ENCODE peak calls at places on chromosomes 1 and 21, in six cellular contexts. O, H, I, G, F and J are unnamed samples.

GRCh38 chr1:36350659-36351171 is 27.3 kb upstream of the EVA1B start:
- DNase-seq in O (peak), H (no peak), I (peak), G (no peak), F (no peak), J (no peak)

GRCh38 chr1:98794196-98794886 is 132.8 kb downstream of the SNX7 start:
- DNase-seq in O (peak), H (peak), I (peak), G (no peak), F (peak), J (peak)

GRCh38 chr1:94660994-94661393 is 119.4 kb upstream of the F3 start:
- DNase-seq in O (peak), H (no peak), I (peak), G (no peak), F (no peak), J (no peak)

GRCh38 chr1:42456754-42457089 is 379 bp downstream of the PPCS start:
- DNase-seq in O (peak), H (peak), I (peak), G (peak), F (peak), J (peak)

GRCh38 chr1:226001852-226002666 is 2.9 kb upstream of the SDE2 start:
- DNase-seq in O (no peak), H (peak), I (peak), G (peak), F (peak), J (peak)

GRCh38 chr1:61244114-61244513 is 161.8 kb downstream of the NFIA start:
- DNase-seq in O (peak), H (no peak), I (peak), G (no peak), F (no peak), J (no peak)

GRCh38 chr1:7301346-7301993 is 469.6 kb upstream of the VAMP3 start:
- DNase-seq in O (peak), H (no peak), I (peak), G (no peak), F (no peak), J (no peak)

GRCh38 chr1:4485398-4485797 is 169.0 kb upstream of the AJAP1 start:
- DNase-seq in O (no peak), H (no peak), I (no peak), G (no peak), F (no peak), J (no peak)

GRCh38 chr1:202045699-202046098 is 35.3 kb downstream of the ELF3 start:
- DNase-seq in O (no peak), H (no peak), I (no peak), G (no peak), F (no peak), J (no peak)

GRCh38 chr1:150511551-150511950 is 3.6 kb downstream of the ECM1 start:
- DNase-seq in O (no peak), H (no peak), I (no peak), G (peak), F (no peak), J (no peak)

GRCh38 chr1:212124891-212125582 is 89.5 kb downstream of the DTL start:
- DNase-seq in O (peak), H (no peak), I (no peak), G (no peak), F (no peak), J (no peak)

GRCh38 chr1:106755682-106756406 is 300.6 kb upstream of the PRMT6 start:
- DNase-seq in O (peak), H (no peak), I (peak), G (no peak), F (no peak), J (no peak)

GRCh38 chr21:45103966-45104520 is 29.7 kb downstream of the ADARB1 start:
- DNase-seq in O (no peak), H (no peak), I (no peak), G (no peak), F (no peak), J (no peak)

GRCh38 chr1:201268604-201269151 is 14.6 kb upstream of the PKP1 start:
- DNase-seq in O (peak), H (no peak), I (peak), G (no peak), F (no peak), J (no peak)

GRCh38 chr1:6245869-6246496 is 2.0 kb downstream of the HES3 start:
- DNase-seq in O (no peak), H (peak), I (no peak), G (peak), F (no peak), J (no peak)

GRCh38 chr1:237470712-237471310 is 419.9 kb downstream of the ZP4 start:
- DNase-seq in O (no peak), H (no peak), I (no peak), G (peak), F (no peak), J (peak)

GRCh38 chr1:67431869-67432578 is 1.8 kb upstream of the SERBP1 start:
- DNase-seq in O (no peak), H (peak), I (no peak), G (no peak), F (no peak), J (no peak)

GRCh38 chr1:43554444-43554992 is 23.8 kb downstream of the PTPRF start:
- DNase-seq in O (peak), H (peak), I (peak), G (no peak), F (no peak), J (no peak)

GRCh38 chr1:12528021-12528852 is 89.8 kb downstream of the DHRS3 start:
- DNase-seq in O (peak), H (no peak), I (peak), G (peak), F (peak), J (peak)

GRCh38 chr1:41662061-41662655 is 177.7 kb upstream of the EDN2 start:
- DNase-seq in O (peak), H (no peak), I (peak), G (peak), F (peak), J (no peak)

GRCh38 chr1:161763522-161764098 is 2.5 kb upstream of the ATF6 start:
- DNase-seq in O (no peak), H (peak), I (no peak), G (no peak), F (no peak), J (no peak)

GRCh38 chr21:23402929-23403520 is 2204.3 kb downstream of the MRPL39 start:
- DNase-seq in O (no peak), H (no peak), I (no peak), G (no peak), F (no peak), J (no peak)

GRCh38 chr1:158045639-158046038 is 52.2 kb downstream of the KIRREL1 start:
- DNase-seq in O (peak), H (no peak), I (peak), G (no peak), F (peak), J (peak)

GRCh38 chr1:61064673-61065072 is 17.7 kb upstream of the NFIA start:
- DNase-seq in O (no peak), H (no peak), I (no peak), G (no peak), F (no peak), J (no peak)

GRCh38 chr1:202293620-202294019 is 48.1 kb downstream of the UBE2T start:
- DNase-seq in O (no peak), H (no peak), I (no peak), G (no peak), F (no peak), J (no peak)

GRCh38 chr1:232629250-232630046 is 485 bp downstream of the SIPA1L2 start:
- DNase-seq in O (no peak), H (no peak), I (peak), G (peak), F (peak), J (no peak)

GRCh38 chr1:170267317-170267716 is 121.6 kb downstream of the NTMT2 start:
- DNase-seq in O (peak), H (no peak), I (no peak), G (no peak), F (no peak), J (no peak)

DNA sequence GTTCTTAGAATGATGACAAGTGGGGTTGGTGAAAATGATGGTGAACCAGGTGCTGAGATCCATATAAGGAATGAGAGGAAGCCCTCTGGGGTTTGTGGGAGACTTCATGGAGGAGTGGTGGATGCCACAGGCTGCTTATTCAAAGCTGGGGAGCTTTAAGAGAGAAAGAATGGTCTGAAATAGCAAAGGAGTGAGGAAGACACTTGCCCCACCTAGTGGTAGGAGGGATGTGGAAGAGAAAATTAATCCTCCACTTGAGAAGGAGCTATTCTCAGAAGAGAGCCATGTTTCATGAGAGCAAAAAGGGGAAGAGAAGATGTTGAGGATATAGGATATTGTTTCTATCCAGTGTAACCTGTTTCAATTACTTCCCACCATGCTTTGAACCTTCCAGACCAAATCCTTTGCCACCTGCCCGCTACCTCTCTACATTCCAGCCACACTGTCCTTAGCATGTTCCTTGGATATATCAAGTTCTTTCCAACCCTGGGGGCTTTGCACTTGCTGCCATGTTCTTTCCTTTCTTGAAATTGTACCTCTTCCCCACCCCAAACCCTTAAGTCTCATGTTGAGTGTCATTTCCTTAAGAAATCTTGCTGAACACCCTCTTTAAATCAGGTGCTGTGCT is 19.6 kb upstream of the ZNF648 start:
- DNase-seq in O (peak), H (peak), I (peak), G (no peak), F (no peak), J (no peak)
- TF ChIP-seq CTCF in O (peak), H (peak), I (peak), G (peak), F (peak), J (peak)

DNA sequence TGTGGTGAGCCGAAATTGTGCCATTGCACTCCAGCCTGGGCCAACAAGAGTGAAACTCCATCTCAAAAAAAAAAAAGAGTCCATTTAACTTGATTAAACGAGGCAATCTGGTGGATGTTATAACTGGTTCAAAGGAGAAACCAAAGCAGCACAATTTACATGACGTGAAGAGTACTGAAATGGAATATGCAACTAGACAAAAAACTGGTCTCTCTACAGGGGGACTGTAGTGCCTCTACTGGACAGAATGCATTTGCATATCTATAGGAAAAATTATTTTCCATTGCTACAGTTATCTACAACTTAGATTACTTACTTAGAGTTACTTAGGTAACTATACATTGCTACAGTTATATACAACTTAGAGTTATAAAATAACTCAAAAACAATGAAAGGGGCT is 2.7 kb upstream of the CAPN2 start:
- DNase-seq in O (peak), H (no peak), I (no peak), G (no peak), F (no peak), J (no peak)
- TF ChIP-seq CTCF in O (peak), H (no peak), I (peak), G (no peak), F (no peak), J (peak)

DNA sequence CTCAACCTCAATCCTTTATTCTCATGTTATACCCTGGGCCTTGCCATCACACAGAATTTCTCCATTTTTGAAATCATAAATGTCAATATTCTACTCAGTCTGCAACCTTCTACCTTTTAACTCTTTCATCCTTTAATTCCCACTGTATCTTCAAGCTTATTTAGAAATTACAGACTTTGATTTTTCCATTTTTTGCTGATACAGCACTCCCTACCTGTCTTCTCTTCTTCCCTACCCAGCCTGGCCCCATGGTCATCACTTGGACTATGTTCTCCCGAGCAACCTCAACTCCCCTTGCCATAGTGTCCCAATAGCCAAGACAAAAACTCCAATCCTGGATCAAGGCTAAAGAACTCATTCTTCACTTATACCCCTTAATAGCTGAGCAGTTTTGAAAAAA is 14.6 kb downstream of the WARS2 start:
- DNase-seq in O (no peak), H (no peak), I (no peak), G (no peak), F (no peak), J (no peak)
- TF ChIP-seq CTCF in O (no peak), H (no peak), I (no peak), G (no peak), F (no peak), J (no peak)

DNA sequence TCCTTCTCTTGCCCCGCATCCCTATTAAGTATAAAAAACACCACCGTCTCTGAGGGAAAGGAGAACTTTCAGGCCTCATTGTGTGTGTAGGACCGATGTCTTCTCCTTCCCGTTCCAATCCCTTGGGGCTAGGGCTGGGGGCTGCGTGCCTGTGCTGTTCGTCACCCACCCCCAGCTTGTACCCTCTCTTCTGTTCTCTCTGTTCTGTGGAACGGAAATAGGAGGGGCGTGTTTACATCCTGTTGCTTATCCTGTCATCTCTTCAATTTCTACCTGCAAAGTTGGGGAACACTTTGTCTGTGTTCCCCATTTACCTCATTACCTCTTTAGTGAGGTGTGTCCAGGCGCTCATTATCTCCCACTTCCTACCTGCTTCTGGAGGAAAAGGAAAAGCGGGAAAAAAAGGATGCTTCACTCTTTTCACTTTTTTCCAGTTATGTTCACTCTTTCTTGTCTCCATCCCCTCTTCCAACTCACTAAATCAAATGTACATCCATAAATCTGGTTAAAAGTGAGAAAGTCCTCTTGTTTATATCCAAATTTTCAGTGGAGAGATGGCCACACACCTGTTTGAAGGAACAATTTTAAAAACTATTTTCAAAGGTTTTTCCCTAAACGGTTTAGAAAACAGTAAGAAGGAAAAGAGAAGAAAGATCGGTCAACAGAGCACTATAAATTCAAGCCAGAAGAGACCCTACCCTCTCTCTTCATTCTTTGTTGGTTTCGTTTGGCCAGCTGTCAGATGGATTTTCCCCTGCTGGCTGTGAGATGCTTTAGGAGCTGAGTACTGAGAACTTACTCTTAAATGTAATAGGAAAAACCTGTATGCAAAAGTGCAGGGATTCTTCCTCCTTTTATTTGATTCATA is 1.0 kb upstream of the TXNIP start:
- DNase-seq in O (no peak), H (peak), I (peak), G (peak), F (no peak), J (no peak)
- TF ChIP-seq CTCF in O (no peak), H (peak), I (peak), G (no peak), F (peak), J (no peak)

DNA sequence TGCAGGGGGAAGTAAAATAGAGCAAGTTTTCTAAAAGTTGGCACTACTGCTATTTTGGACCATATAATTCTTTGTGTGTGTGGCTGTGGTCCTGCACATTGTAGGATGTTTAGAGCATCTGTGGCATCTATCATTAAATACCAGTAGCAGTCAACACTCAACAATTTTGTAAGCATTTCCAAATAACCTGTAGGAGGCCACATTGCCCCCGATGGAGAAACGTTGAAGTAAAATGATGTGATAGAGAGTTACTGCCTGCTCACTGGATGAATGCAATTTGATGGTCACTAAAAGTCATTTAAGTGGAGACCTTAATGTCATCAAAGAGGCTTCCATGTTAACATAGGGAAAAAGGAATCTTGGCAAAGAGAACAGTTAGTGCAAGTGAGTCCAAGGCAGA is 560.8 kb downstream of the NEGR1 start:
- DNase-seq in O (no peak), H (no peak), I (no peak), G (no peak), F (no peak), J (no peak)
- TF ChIP-seq CTCF in O (no peak), H (peak), I (no peak), G (no peak), F (no peak), J (no peak)

DNA sequence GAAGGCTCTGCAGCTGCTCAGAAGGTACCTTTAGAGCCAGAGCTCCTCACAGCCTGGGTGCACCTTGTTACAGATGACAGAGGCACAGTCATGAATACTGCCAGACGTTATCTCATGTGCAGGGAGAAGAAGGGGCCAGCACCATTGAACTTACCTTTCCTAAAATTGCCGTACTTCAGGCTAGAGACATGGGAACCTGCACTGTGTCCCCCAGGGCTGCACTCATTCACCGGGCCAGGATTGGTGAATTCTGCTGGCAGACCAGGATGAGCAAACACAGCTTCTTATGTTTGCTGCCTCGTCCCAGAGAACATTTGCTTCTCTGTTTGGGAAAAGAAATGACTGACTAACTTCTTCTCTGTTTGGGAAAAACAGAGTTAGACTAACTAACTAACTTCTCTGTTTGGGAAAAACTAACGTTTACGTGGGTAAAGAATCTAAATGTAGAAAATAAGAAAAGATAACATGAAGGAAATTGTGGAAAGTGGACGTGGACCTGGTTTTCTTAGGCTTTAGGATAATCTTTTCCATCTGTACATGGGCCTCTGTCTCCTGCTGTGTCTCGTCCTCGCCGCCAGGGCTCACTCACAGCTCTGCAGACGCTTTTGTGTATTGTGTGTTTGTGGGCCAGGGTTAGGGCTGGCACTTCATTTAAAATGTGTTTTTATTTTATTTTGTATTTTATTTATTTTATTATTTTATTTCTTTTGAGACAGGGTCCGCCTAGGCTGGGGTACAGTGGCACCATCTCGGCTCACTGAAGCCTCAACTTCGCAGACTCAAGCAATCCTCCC is 9.9 kb downstream of the OBSCN start:
- DNase-seq in O (no peak), H (no peak), I (no peak), G (no peak), F (no peak), J (no peak)
- TF ChIP-seq CTCF in O (no peak), H (no peak), I (peak), G (no peak), F (no peak), J (no peak)